ENCODE peak calls at places on chromosomes 6 and 20, in seven cellular contexts. F is PC-9; Q is mesendoderm; D is heart right ventricle; R is RWPE2; V is adrenal gland; B is effector memory CD4-positive, alpha-beta T cell. O is an unnamed sample.

GRCh38 chr6:71224011-71224410 is 64.6 kb upstream of the OGFRL1 start:
- DNase-seq in F (no peak), Q (no peak), D (no peak), R (no peak), V (no peak), B (no peak), O (no peak)

GRCh38 chr6:167554854-167555253 is 230.0 kb downstream of the TTLL2 start:
- DNase-seq in F (no peak), Q (no peak), D (no peak), R (no peak), V (peak), B (no peak), O (no peak)

GRCh38 chr6:108798672-108799355 is 49.4 kb upstream of the ARMC2 start:
- DNase-seq in F (no peak), Q (peak), D (peak), R (no peak), V (peak), B (peak), O (no peak)

GRCh38 chr6:13566500-13566899 is 7.9 kb upstream of the SIRT5 start:
- DNase-seq in F (no peak), Q (no peak), D (no peak), R (no peak), V (no peak), B (no peak), O (no peak)

GRCh38 chr6:157221817-157222175 is 101.5 kb downstream of the TMEM242 start:
- DNase-seq in F (no peak), Q (no peak), D (no peak), R (no peak), V (no peak), B (no peak), O (no peak)

GRCh38 chr6:34359438-34360158 is 32.9 kb downstream of the NUDT3 start:
- DNase-seq in F (no peak), Q (no peak), D (no peak), R (no peak), V (no peak), B (no peak), O (no peak)

GRCh38 chr20:36606171-36607116 is 865 bp downstream of the RAB5IF start:
- DNase-seq in F (peak), Q (peak), D (no peak), R (no peak), V (peak), B (no peak), O (peak)

GRCh38 chr20:24698189-24698588 is 228.8 kb downstream of the SYNDIG1 start:
- DNase-seq in F (no peak), Q (no peak), D (no peak), R (no peak), V (peak), B (no peak), O (no peak)

GRCh38 chr6:583639-584038 is 73.3 kb downstream of the HUS1B start:
- DNase-seq in F (no peak), Q (no peak), D (no peak), R (no peak), V (no peak), B (no peak), O (no peak)

GRCh38 chr20:25738198-25738597 is 41.5 kb upstream of the ZNF337 start:
- DNase-seq in F (no peak), Q (no peak), D (no peak), R (no peak), V (no peak), B (no peak), O (no peak)

GRCh38 chr20:22381812-22382416 is 202.5 kb downstream of the FOXA2 start:
- DNase-seq in F (no peak), Q (peak), D (no peak), R (no peak), V (no peak), B (no peak), O (no peak)

GRCh38 chr6:17289491-17290106 is 8.4 kb downstream of the RBM24 start:
- DNase-seq in F (no peak), Q (no peak), D (peak), R (no peak), V (peak), B (no peak), O (no peak)

GRCh38 chr6:97850458-97851218 is 567.6 kb upstream of the MMS22L start:
- DNase-seq in F (no peak), Q (no peak), D (no peak), R (no peak), V (no peak), B (no peak), O (no peak)

GRCh38 chr20:46300281-46300680 is 8.0 kb downstream of the CDH22 start:
- DNase-seq in F (no peak), Q (no peak), D (no peak), R (no peak), V (no peak), B (no peak), O (no peak)

GRCh38 chr20:62740286-62741141 is 31.9 kb downstream of the NTSR1 start:
- DNase-seq in F (peak), Q (no peak), D (peak), R (peak), V (no peak), B (peak), O (peak)

GRCh38 chr6:120410586-120410985 is 923.7 kb downstream of the TBC1D32 start:
- DNase-seq in F (no peak), Q (no peak), D (no peak), R (no peak), V (no peak), B (no peak), O (no peak)

GRCh38 chr6:135962731-135963130 is 111.2 kb downstream of the PDE7B start:
- DNase-seq in F (no peak), Q (no peak), D (no peak), R (no peak), V (no peak), B (no peak), O (no peak)

GRCh38 chr6:4781426-4781825 is 5.2 kb downstream of the CDYL start:
- DNase-seq in F (no peak), Q (no peak), D (no peak), R (no peak), V (no peak), B (no peak), O (no peak)

GRCh38 chr6:89999154-89999553 is 104.9 kb downstream of the GJA10 start:
- DNase-seq in F (peak), Q (no peak), D (peak), R (peak), V (no peak), B (no peak), O (peak)

GRCh38 chr6:168469198-168469943 is 28.4 kb downstream of the SMOC2 start:
- DNase-seq in F (no peak), Q (no peak), D (peak), R (no peak), V (no peak), B (no peak), O (no peak)

GRCh38 chr20:31842471-31843157 is 2.8 kb downstream of the FOXS1 start:
- DNase-seq in F (peak), Q (no peak), D (peak), R (peak), V (no peak), B (no peak), O (no peak)

GRCh38 chr6:108113557-108114519 is 39.3 kb upstream of the OSTM1 start:
- DNase-seq in F (peak), Q (peak), D (no peak), R (no peak), V (peak), B (no peak), O (peak)

GRCh38 chr6:37868447-37868825 is 48.9 kb downstream of the ZFAND3 start:
- DNase-seq in F (peak), Q (peak), D (no peak), R (no peak), V (no peak), B (no peak), O (no peak)

GRCh38 chr20:16098890-16099639 is 474.2 kb downstream of the KIF16B start:
- DNase-seq in F (no peak), Q (peak), D (no peak), R (no peak), V (no peak), B (no peak), O (no peak)

GRCh38 chr6:156461647-156462046 is 315.5 kb upstream of the ARID1B start:
- DNase-seq in F (no peak), Q (no peak), D (no peak), R (no peak), V (no peak), B (no peak), O (no peak)

GRCh38 chr6:112258636-112259336 is 4.4 kb upstream of the LAMA4 start:
- DNase-seq in F (no peak), Q (no peak), D (peak), R (no peak), V (no peak), B (no peak), O (no peak)

GRCh38 chr6:169326067-169326799 is 72.6 kb upstream of the THBS2 start:
- DNase-seq in F (no peak), Q (peak), D (no peak), R (no peak), V (peak), B (no peak), O (peak)

GRCh38 chr6:3551716-3552511 is 95.1 kb upstream of the SLC22A23 start:
- DNase-seq in F (no peak), Q (no peak), D (no peak), R (no peak), V (no peak), B (no peak), O (no peak)

GRCh38 chr20:59135093-59135492 is 28.5 kb upstream of the ZNF831 start:
- DNase-seq in F (no peak), Q (no peak), D (no peak), R (no peak), V (no peak), B (no peak), O (no peak)

GRCh38 chr20:5680227-5680626 is 70.0 kb upstream of the SHLD1 start:
- DNase-seq in F (no peak), Q (no peak), D (no peak), R (no peak), V (no peak), B (no peak), O (no peak)

GRCh38 chr6:12137480-12137879 is 125.4 kb downstream of the HIVEP1 start:
- DNase-seq in F (peak), Q (no peak), D (no peak), R (no peak), V (peak), B (no peak), O (no peak)

GRCh38 chr6:96157018-96157565 is 141.3 kb downstream of the FUT9 start:
- DNase-seq in F (no peak), Q (no peak), D (no peak), R (no peak), V (no peak), B (no peak), O (no peak)

GRCh38 chr20:63966944-63967322 is 2.8 kb downstream of the ZNF512B start:
- DNase-seq in F (no peak), Q (no peak), D (no peak), R (no peak), V (no peak), B (no peak), O (no peak)

GRCh38 chr20:12969071-12969669 is 39.6 kb upstream of the SPTLC3 start:
- DNase-seq in F (no peak), Q (no peak), D (no peak), R (no peak), V (no peak), B (no peak), O (no peak)

DNA sequence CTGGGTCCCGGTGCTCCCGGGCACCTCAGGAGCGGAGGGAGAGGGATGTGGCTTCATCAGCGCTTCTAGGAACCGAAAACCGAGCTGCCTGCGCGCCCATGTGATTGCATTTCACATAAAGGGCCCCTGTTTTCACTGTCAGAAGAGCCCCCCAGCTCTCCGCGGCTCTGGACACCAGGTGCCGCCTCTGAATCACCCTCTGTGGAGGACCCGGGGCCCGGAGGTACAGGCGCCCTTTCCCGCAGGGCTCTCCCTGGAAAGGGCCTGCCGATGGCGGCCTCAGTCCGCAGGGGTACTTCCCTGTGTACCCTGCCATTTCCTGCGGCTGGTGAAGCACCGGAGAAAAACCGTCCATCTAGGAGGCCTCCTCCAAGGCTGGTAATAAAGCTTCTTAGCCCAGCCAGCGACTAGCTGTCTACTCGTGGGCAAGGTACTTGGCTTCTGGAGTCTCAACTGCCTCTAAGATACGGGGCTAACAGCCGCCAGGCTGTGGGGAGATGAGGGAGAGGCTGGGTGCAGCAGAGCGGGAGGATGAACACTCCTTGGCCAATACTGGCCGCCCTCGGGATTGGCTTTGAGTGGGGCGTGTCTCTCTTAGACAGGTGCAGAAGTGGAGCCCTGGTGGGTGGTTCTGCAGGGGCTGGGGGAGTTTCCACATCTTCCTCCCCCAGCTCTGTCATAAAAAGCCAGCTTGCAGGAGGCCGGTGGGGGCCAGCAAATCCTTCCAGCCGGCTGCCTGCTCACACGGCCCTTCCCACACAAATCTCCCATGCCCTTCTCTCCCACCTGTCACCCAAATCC is 1.6 kb downstream of the PPP1R16B start:
- DNase-seq in F (no peak), Q (peak), D (no peak), R (no peak), V (no peak), B (peak), O (no peak)
- H3K27ac ChIP-seq in F (no peak), Q (no peak), D (no peak), R (no peak), V (no peak), B (peak), O (no peak)

GRCh38 chr6:79431469-79431868 is 105.8 kb downstream of the LCA5 start:
- DNase-seq in F (no peak), Q (peak), D (no peak), R (no peak), V (no peak), B (no peak), O (no peak)
- H3K27ac ChIP-seq in F (no peak), Q (no peak), D (no peak), R (no peak), V (no peak), B (no peak), O (no peak)

DNA sequence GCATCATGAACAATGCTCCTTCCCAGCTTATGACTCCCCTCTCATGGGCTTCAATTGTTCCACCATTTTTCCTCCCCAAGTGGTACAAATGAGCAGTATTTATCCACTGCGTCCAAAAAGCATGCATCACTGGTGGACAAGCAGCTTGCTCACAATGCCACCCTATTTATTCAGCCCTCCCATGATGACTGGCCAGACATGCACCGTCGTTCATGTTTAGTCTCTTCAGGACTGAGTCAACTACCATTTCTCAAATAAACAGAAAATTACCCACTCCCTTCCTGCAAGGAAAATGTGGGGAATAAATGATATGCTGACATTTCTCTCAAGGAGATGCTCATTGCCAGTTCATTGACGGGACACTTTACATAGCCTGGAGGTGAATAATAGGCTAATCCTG is 300.4 kb downstream of the C6orf118 start:
- DNase-seq in F (no peak), Q (no peak), D (no peak), R (no peak), V (no peak), B (no peak), O (no peak)
- H3K27ac ChIP-seq in F (no peak), Q (no peak), D (no peak), R (no peak), V (no peak), B (no peak), O (no peak)

GRCh38 chr6:142897659-142898058 is 47.3 kb downstream of the HIVEP2 start:
- DNase-seq in F (no peak), Q (no peak), D (no peak), R (no peak), V (no peak), B (no peak), O (no peak)

GRCh38 chr6:142899101-142899760 is 45.7 kb downstream of the HIVEP2 start:
- DNase-seq in F (no peak), Q (no peak), D (no peak), R (no peak), V (no peak), B (no peak), O (no peak)

GRCh38 chr6:142901616-142902015 is 43.4 kb downstream of the HIVEP2 start:
- DNase-seq in F (no peak), Q (no peak), D (no peak), R (no peak), V (no peak), B (no peak), O (no peak)

GRCh38 chr6:142902636-142903053 is 42.3 kb downstream of the HIVEP2 start:
- DNase-seq in F (peak), Q (no peak), D (peak), R (peak), V (peak), B (peak), O (peak)

DNA sequence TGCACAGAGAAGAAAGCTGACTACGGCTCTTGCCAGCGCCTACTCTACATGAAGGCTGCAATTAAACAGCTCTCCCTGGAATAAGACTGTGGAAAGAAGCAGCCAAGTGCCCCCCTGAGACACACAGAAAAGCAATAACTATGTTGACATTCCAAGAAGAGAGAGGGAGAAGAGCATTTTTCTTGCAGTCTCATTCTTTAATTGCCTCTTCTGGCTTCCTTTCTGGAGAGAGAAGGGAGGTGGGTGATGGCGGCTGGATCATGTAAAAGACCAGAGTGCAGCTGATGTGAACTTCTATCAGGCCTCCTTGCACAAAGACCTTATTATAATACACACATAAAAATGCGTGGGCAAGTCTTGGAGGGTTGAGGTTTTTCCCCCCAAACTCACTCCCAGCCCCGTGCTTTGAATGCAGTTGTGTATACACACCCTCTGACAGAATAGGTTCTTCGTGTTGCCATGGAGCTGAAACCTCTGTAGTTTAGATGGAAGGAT is 44.5 kb downstream of the HIVEP2 start:
- DNase-seq in F (no peak), Q (no peak), D (no peak), R (no peak), V (no peak), B (peak), O (no peak)
- H3K27ac ChIP-seq in F (no peak), Q (no peak), D (no peak), R (no peak), V (no peak), B (peak), O (no peak)

O was measured in HL-60.